ENCODE peak calls at places on chromosomes 6 and 20, in seven cellular contexts. H is lower leg skin, M is epithelial cell of esophagus, J is fibroblast of lung, V is endothelial cell of umbilical vein, Q is Peyer's patch, E is ovary. D is an unnamed sample.

GRCh38 chr6:45491874-45492273 is 114.1 kb upstream of the SUPT3H start:
- DNase-seq in J (no peak), M (no peak), V (no peak), H (no peak), E (no peak), Q (no peak), D (no peak)

GRCh38 chr6:28693751-28694443 is 168.2 kb downstream of the GPX5 start:
- DNase-seq in E (no peak), Q (no peak), J (no peak), M (no peak), H (no peak), V (no peak), D (no peak)

GRCh38 chr20:341682-342081 is 5.2 kb upstream of the NRSN2 start:
- DNase-seq in E (no peak), J (peak), M (peak), V (peak), Q (no peak), H (no peak), D (no peak)

GRCh38 chr20:2429061-2429460 is 41.5 kb downstream of the SNRPB start:
- DNase-seq in V (no peak), H (no peak), M (no peak), J (no peak), E (no peak), Q (no peak), D (no peak)

GRCh38 chr6:86856937-86857563 is 80.3 kb upstream of the HTR1E start:
- DNase-seq in V (peak), E (no peak), J (peak), H (no peak), Q (no peak), M (peak), D (peak)

GRCh38 chr6:26025047-26025893 is 62.0 kb upstream of the HFE start:
- DNase-seq in Q (no peak), H (no peak), V (peak), E (no peak), M (peak), J (peak), D (no peak)

GRCh38 chr6:520820-521219 is 129.3 kb downstream of the IRF4 start:
- DNase-seq in J (no peak), V (no peak), E (no peak), H (no peak), Q (no peak), M (no peak), D (no peak)

GRCh38 chr6:25052181-25052580 is 116.4 kb upstream of the RIPOR2 start:
- DNase-seq in Q (no peak), V (no peak), M (peak), E (no peak), H (no peak), J (no peak), D (no peak)

GRCh38 chr6:109978174-109979032 is at the start of gene GPR6:
- DNase-seq in H (peak), Q (no peak), M (peak), J (peak), V (peak), E (peak), D (no peak)

GRCh38 chr20:35568645-35569044 is 26.8 kb downstream of the ERGIC3 start:
- DNase-seq in M (peak), Q (no peak), H (no peak), V (no peak), J (no peak), E (no peak), D (no peak)

GRCh38 chr6:153588328-153588727 is 450.7 kb upstream of the OPRM1 start:
- DNase-seq in M (no peak), V (no peak), E (no peak), H (no peak), Q (no peak), J (no peak), D (no peak)

GRCh38 chr6:153595903-153596302 is 443.1 kb upstream of the OPRM1 start:
- DNase-seq in Q (no peak), H (no peak), E (no peak), M (peak), J (peak), V (no peak), D (no peak)

DNA sequence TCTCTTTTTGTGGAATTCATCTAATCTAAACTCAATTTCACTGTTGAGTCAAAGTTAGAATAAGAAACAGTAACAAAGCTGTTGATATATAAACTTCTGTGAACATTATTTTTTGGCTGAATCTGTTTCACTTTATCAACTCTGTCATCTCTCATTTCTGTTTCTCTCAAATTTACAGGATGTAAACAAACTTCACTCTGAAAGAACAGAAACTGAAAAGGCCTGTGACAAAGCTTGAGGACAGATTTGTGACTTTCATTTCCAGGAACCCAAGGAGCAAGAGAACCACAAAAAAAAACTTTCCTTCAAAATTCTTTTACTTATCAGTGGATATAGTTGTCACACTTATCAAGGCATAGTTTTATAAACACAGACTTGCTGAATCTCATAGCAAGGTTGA is 447.9 kb upstream of the OPRM1 start:
- DNase-seq in V (no peak), J (no peak), H (no peak), M (no peak), E (no peak), Q (no peak), D (no peak)
- TF ChIP-seq CTCF in V (no peak), J (no peak), H (no peak), M (no peak), E (no peak), Q (no peak), D (no peak)

DNA sequence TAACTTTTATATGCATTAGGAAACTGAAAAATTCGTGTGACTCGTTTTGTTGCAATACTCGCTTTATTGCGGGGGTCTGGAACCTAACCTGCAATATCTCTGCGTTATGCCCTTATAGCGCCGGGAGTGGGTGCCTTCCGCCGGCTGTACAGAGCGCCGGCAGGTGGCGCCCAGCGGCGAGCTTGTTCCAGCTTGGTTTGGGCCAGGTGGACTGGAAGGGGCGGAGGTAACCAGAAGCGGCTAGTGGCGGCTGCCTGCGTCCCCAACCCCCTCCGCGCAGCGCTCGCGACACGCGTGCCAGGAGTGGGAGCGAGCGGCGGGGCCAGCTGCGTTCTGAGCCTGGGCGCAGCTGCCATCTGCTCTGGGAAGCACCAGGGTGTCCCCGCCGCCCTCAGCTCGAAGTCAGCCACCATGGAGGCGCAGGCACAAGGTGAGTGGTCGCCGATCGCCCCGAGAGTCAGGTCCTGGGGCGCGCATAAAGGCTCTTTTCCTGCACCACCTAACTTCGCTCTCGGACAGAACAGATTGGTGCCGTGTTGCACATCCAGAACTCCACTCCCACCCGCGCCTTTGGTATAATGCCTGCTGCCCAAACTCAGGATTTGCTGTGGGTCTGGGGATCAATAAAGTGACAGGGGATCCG is at the start of gene TPD52L1:
- DNase-seq in H (peak), Q (peak), V (peak), E (peak), M (peak), J (peak), D (peak)
- H3K4me3 ChIP-seq in H (peak), Q (peak), V (peak), E (peak), M (peak), J (peak), D (peak)

DNA sequence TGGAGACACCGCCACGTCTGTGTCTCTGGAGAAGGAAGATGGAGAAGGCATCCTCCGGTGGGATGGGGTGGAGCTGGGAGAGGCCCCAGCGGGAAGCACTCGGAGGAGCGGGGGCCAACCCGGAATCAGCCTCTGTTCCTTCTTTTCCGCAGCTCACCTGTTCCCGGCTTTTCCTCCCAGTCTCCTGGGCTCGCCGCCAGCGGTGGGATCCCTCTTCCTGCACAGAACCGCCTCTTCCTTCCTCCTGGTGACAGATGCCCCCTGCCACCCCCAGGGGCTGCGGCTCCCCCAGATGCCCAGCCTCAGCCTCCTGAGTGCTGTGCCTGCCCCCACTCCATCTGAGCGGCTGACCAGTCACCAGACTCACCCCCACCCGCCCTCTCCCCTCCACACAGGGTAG is 23.3 kb downstream of the RAMACL start:
- DNase-seq in H (no peak), V (no peak), Q (no peak), M (no peak), J (no peak), E (no peak), D (no peak)
- TF ChIP-seq CTCF in H (no peak), V (no peak), Q (no peak), M (no peak), J (no peak), E (no peak), D (no peak)

GRCh38 chr6:17015551-17016381 is 86.1 kb upstream of the STMND1 start:
- DNase-seq in M (peak), H (no peak), V (peak), E (no peak), J (no peak), Q (peak), D (no peak)
- H3K4me3 ChIP-seq in M (peak), H (peak), V (peak), E (peak), J (no peak), Q (peak), D (peak)